ENCODE peak calls at places on chromosomes 7 and 10, in eight cellular contexts. F, Q, M, I, U, O, N and Y are unnamed samples. For H3K4me1 and H3K36me3, the result is how much of the 10 kb centered on the place peaks cover.

GRCh38 chr7:106057962-106058901 is 53.9 kb downstream of the SYPL1 start:
- DNase-seq in F (no peak), Q (no peak), M (no peak), I (peak), U (no peak), O (peak), N (no peak), Y (peak)

GRCh38 chr10:91163709-91164474 is 56.6 kb upstream of the PCGF5 start:
- DNase-seq in F (peak), Q (peak), M (peak), I (peak), U (peak), O (peak), N (peak), Y (peak)

GRCh38 chr10:95559466-95559865 is 1.7 kb downstream of the SORBS1 start:
- DNase-seq in F (no peak), Q (no peak), M (no peak), I (no peak), U (no peak), O (no peak), N (no peak), Y (no peak)

GRCh38 chr10:91082447-91082846 is 138.0 kb upstream of the PCGF5 start:
- DNase-seq in F (no peak), Q (no peak), M (no peak), I (no peak), U (no peak), O (no peak), N (no peak), Y (no peak)

GRCh38 chr7:13524076-13524475 is 465.4 kb downstream of the ETV1 start:
- DNase-seq in F (no peak), Q (no peak), M (no peak), I (no peak), U (no peak), O (no peak), N (no peak), Y (no peak)

GRCh38 chr10:78752708-78753107 is 316.1 kb upstream of the ZMIZ1 start:
- DNase-seq in F (no peak), Q (no peak), M (no peak), I (no peak), U (no peak), O (no peak), N (no peak), Y (no peak)

GRCh38 chr10:124590216-124591122 is 128.8 kb downstream of the LHPP start:
- DNase-seq in F (no peak), Q (peak), M (peak), I (peak), U (peak), O (no peak), N (no peak), Y (no peak)

GRCh38 chr10:89391882-89392756 is at the start of gene IFIT1:
- DNase-seq in F (peak), Q (no peak), M (no peak), I (no peak), U (no peak), O (no peak), N (peak), Y (no peak)

GRCh38 chr10:11243425-11244222 is 226.0 kb downstream of the CELF2 start:
- DNase-seq in F (no peak), Q (no peak), M (no peak), I (no peak), U (no peak), O (no peak), N (no peak), Y (no peak)

GRCh38 chr10:79490400-79491081 is 21.8 kb upstream of the EIF5AL1 start:
- DNase-seq in F (peak), Q (no peak), M (peak), I (no peak), U (peak), O (no peak), N (no peak), Y (no peak)

GRCh38 chr10:133260895-133261725 is 15.6 kb downstream of the ADAM8 start:
- DNase-seq in F (peak), Q (peak), M (peak), I (peak), U (peak), O (peak), N (no peak), Y (peak)

GRCh38 chr7:108480311-108480710 is 24.1 kb upstream of the NRCAM start:
- DNase-seq in F (no peak), Q (no peak), M (no peak), I (no peak), U (no peak), O (no peak), N (no peak), Y (no peak)

GRCh38 chr10:104447331-104447730 is 93.7 kb downstream of the CFAP58 start:
- DNase-seq in F (no peak), Q (no peak), M (no peak), I (no peak), U (no peak), O (no peak), N (no peak), Y (no peak)

GRCh38 chr10:70558871-70559810 is 43.4 kb downstream of the PRF1 start:
- DNase-seq in F (peak), Q (peak), M (peak), I (peak), U (peak), O (peak), N (peak), Y (peak)

GRCh38 chr7:26440993-26441636 is 149.5 kb downstream of the SNX10 start:
- DNase-seq in F (no peak), Q (no peak), M (no peak), I (no peak), U (no peak), O (no peak), N (no peak), Y (no peak)

GRCh38 chr10:21702633-21703111 is 168.6 kb downstream of the MLLT10 start:
- DNase-seq in F (no peak), Q (no peak), M (no peak), I (no peak), U (no peak), O (no peak), N (no peak), Y (no peak)

GRCh38 chr10:132391372-132392020 is 5.5 kb upstream of the PWWP2B start:
- DNase-seq in F (no peak), Q (peak), M (peak), I (no peak), U (no peak), O (no peak), N (no peak), Y (peak)

GRCh38 chr7:572668-573495 is 53.2 kb upstream of the PDGFA start:
- DNase-seq in F (no peak), Q (peak), M (no peak), I (no peak), U (no peak), O (no peak), N (no peak), Y (no peak)
- H3K4me1 ChIP-seq in F (under half), Q (under half), M (under half), I (under half), U (under half), O (under half), N (under half), Y (under half)

GRCh38 chr7:44646921-44647636 is 40.7 kb downstream of the OGDH start:
- DNase-seq in F (no peak), Q (no peak), M (no peak), I (no peak), U (no peak), O (no peak), N (no peak), Y (no peak)
- H3K36me3 ChIP-seq in F (under half), Q (under half), M (half or more), I (under half), U (half or more), O (half or more), N (under half), Y (under half)

GRCh38 chr7:104972510-104972909 is 41.5 kb upstream of the KMT2E start:
- DNase-seq in F (no peak), Q (no peak), M (no peak), I (no peak), U (no peak), O (no peak), N (no peak), Y (no peak)

GRCh38 chr7:104971290-104972071 is 42.5 kb upstream of the KMT2E start:
- DNase-seq in F (no peak), Q (no peak), M (no peak), I (no peak), U (no peak), O (no peak), N (no peak), Y (no peak)

GRCh38 chr7:104973909-104974415 is 40.0 kb upstream of the KMT2E start:
- DNase-seq in F (no peak), Q (no peak), M (no peak), I (no peak), U (no peak), O (no peak), N (no peak), Y (no peak)

GRCh38 chr7:104976966-104977636 is 36.9 kb upstream of the KMT2E start:
- DNase-seq in F (no peak), Q (no peak), M (no peak), I (no peak), U (no peak), O (no peak), N (no peak), Y (no peak)

DNA sequence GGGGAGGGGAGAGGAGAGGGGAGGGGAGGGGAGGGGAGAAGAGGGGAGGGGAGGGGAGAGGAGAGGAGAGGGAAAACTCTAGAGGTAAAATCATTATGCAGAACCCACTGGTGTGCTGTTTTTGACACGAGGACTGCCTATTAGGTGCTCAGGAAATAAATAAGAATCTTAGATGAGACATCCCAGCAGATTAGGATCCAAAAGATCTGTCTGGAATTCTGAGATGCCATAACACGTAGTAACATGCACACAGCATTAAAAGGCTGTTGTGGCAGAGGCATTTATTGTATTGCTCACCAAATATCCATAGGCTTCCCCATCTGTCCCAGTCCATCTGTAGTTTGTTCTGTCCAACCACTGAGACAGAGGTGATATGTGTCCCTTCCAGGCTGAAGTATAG is 40.8 kb upstream of the KMT2E start:
- DNase-seq in F (no peak), Q (no peak), M (no peak), I (no peak), U (no peak), O (no peak), N (no peak), Y (no peak)
- TF ChIP-seq CTCF in F (no peak), Q (no peak), M (no peak), I (no peak), U (no peak), O (no peak), N (no peak), Y (no peak)

GRCh38 chr7:40836218-40836617 is 701.4 kb downstream of the SUGCT start:
- DNase-seq in F (no peak), Q (no peak), M (no peak), I (no peak), U (no peak), O (no peak), N (no peak), Y (no peak)
- H3K4me1 ChIP-seq in F (under half), Q (under half), M (under half), I (under half), U (under half), O (under half), N (under half), Y (under half)

DNA sequence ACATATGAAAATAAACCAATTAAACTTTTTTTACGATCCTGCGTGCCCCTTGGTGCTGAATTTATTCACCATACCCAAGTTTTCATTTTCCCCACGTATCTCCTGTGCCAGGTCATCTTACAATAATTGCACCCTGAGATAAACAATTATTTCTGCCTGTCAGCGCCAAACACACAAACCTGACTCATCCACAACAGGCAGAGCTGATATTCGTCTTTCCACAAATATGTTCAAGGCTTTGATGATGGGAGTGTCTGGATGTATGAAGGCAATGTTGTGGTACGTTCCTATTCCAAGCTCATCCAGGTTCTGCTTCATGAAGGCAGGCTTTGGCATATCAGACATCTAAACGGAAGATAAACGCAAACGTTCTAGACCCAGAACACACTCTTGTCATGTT is 45.8 kb upstream of the RHEB start:
- DNase-seq in F (no peak), Q (no peak), M (no peak), I (no peak), U (no peak), O (no peak), N (no peak), Y (no peak)
- H3K36me3 ChIP-seq in F (half or more), Q (under half), M (half or more), I (under half), U (half or more), O (half or more), N (under half), Y (half or more)

GRCh38 chr7:31478744-31479143 is 35.1 kb upstream of the ITPRID1 start:
- DNase-seq in F (no peak), Q (no peak), M (no peak), I (no peak), U (no peak), O (no peak), N (no peak), Y (no peak)

GRCh38 chr7:31478018-31478417 is 35.9 kb upstream of the ITPRID1 start:
- DNase-seq in F (no peak), Q (no peak), M (no peak), I (no peak), U (no peak), O (no peak), N (no peak), Y (no peak)

GRCh38 chr7:31476073-31476745 is 37.7 kb upstream of the ITPRID1 start:
- DNase-seq in F (no peak), Q (no peak), M (no peak), I (no peak), U (no peak), O (no peak), N (no peak), Y (no peak)
- TF ChIP-seq CTCF in F (no peak), Q (no peak), M (no peak), I (no peak), U (no peak), O (no peak), N (no peak), Y (no peak)

DNA sequence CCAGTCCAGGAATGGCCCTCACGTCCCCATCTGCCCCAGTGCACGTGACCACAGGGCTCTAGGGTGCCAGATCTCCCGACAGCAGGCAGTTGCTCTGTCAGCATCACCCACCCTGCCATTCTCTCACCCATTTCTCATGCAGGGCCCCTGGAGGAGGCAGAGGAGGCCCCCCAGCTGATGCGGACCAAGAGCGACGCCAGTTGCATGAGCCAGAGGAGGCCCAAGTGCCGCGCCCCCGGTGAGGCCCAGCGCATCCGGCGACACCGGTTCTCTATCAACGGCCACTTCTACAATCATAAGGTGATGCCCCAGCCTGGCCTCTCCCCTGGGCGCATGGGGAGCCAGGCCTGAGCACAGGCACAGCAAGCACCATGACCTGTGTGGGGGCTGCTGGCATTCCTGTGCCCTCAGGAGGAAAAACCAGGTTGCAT is 6.1 kb upstream of the DEPP1 start:
- DNase-seq in F (no peak), Q (no peak), M (no peak), I (no peak), U (no peak), O (no peak), N (no peak), Y (no peak)
- H3K4me1 ChIP-seq in F (under half), Q (half or more), M (half or more), I (under half), U (half or more), O (half or more), N (half or more), Y (half or more)

GRCh38 chr7:157619753-157620525 is 283.1 kb downstream of the DNAJB6 start:
- DNase-seq in F (no peak), Q (no peak), M (peak), I (no peak), U (no peak), O (no peak), N (no peak), Y (peak)
- H3K36me3 ChIP-seq in F (under half), Q (under half), M (under half), I (under half), U (under half), O (under half), N (under half), Y (under half)